ENCODE peak calls at places on chromosomes 1 and 21, in four cellular contexts. One of them, this sample, is unnamed. For H3K9me3, the result is how much of the 10 kb centered on the place peaks cover.

GRCh38 chr1:66147226-66147625 is 354.5 kb downstream of the PDE4B start:
- DNase-seq in K562: no peak
- DNase-seq in H1: no peak
- DNase-seq in stomach: no peak
- DNase-seq in this sample: no peak

GRCh38 chr1:31814631-31815306 is 1.1 kb downstream of the SPOCD1 start:
- DNase-seq in K562: no peak
- DNase-seq in H1: no peak
- DNase-seq in stomach: no peak
- DNase-seq in this sample: no peak

GRCh38 chr1:27111771-27112573 is 43.0 kb downstream of the SLC9A1 start:
- DNase-seq in K562: peak
- DNase-seq in H1: no peak
- DNase-seq in stomach: peak
- DNase-seq in this sample: peak

GRCh38 chr1:43858324-43858723 is 75.3 kb upstream of the ARTN start:
- DNase-seq in K562: no peak
- DNase-seq in H1: no peak
- DNase-seq in stomach: peak
- DNase-seq in this sample: peak

GRCh38 chr21:37452222-37452621 is 85.6 kb downstream of the DYRK1A start:
- DNase-seq in K562: no peak
- DNase-seq in H1: no peak
- DNase-seq in stomach: no peak
- DNase-seq in this sample: no peak

GRCh38 chr1:26546375-26546774 is 16.8 kb downstream of the RPS6KA1 start:
- DNase-seq in K562: no peak
- DNase-seq in H1: no peak
- DNase-seq in stomach: no peak
- DNase-seq in this sample: no peak

GRCh38 chr1:24379733-24380315 is 33.8 kb downstream of the STPG1 start:
- DNase-seq in K562: no peak
- DNase-seq in H1: no peak
- DNase-seq in stomach: no peak
- DNase-seq in this sample: no peak

GRCh38 chr1:229758101-229759036 is 132.3 kb downstream of the URB2 start:
- DNase-seq in K562: no peak
- DNase-seq in H1: no peak
- DNase-seq in stomach: no peak
- DNase-seq in this sample: no peak

GRCh38 chr1:180889325-180889724 is 23.4 kb upstream of the KIAA1614 start:
- DNase-seq in K562: no peak
- DNase-seq in H1: no peak
- DNase-seq in stomach: no peak
- DNase-seq in this sample: no peak

GRCh38 chr1:36258960-36259344 is 34.7 kb downstream of the THRAP3 start:
- DNase-seq in K562: no peak
- DNase-seq in H1: no peak
- DNase-seq in stomach: no peak
- DNase-seq in this sample: no peak

GRCh38 chr1:117541003-117541402 is 64.8 kb upstream of the TENT5C start:
- DNase-seq in K562: no peak
- DNase-seq in H1: no peak
- DNase-seq in stomach: no peak
- DNase-seq in this sample: peak

GRCh38 chr1:34476371-34476770 is 278.5 kb upstream of the GJB5 start:
- DNase-seq in K562: no peak
- DNase-seq in H1: no peak
- DNase-seq in stomach: no peak
- DNase-seq in this sample: no peak

GRCh38 chr21:44929242-44929798 is 8.6 kb upstream of the ITGB2 start:
- DNase-seq in K562: no peak
- DNase-seq in H1: no peak
- DNase-seq in stomach: no peak
- DNase-seq in this sample: no peak

GRCh38 chr1:181356505-181357340 is 126.6 kb upstream of the CACNA1E start:
- DNase-seq in K562: no peak
- DNase-seq in H1: no peak
- DNase-seq in stomach: no peak
- DNase-seq in this sample: no peak

GRCh38 chr1:241097479-241097878 is 259.5 kb downstream of the RGS7 start:
- DNase-seq in K562: no peak
- DNase-seq in H1: no peak
- DNase-seq in stomach: no peak
- DNase-seq in this sample: no peak

DNA sequence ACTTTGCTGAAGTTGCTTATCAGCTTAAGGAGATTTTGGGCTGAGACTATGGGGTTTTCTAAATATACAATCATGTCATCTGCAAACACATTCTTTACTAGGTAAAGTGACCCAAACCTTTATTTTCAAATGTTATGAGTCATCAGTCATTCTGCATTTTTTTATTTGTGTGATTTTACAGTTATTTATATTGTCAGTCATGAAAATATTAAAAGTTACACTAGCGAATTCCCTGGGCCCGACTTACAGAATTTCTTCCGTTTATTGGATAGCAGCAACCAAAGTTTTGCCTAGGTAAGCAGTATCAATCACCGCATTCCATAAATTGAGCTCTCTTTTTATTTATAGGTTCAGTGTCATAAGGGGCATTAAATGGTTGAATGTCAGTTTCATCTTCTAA is 13.8 kb downstream of the OR2M5 start:
- DNase-seq in K562: no peak
- DNase-seq in H1: no peak
- DNase-seq in stomach: no peak
- DNase-seq in this sample: no peak
- H3K9me3 ChIP-seq in K562: under half
- H3K9me3 ChIP-seq in H1: under half
- H3K9me3 ChIP-seq in stomach: under half
- H3K9me3 ChIP-seq in this sample: under half

GRCh38 chr1:6624712-6625578 is at the start of gene THAP3:
- DNase-seq in K562: peak
- DNase-seq in H1: no peak
- DNase-seq in stomach: peak
- DNase-seq in this sample: peak

GRCh38 chr1:6619045-6619444 is 5.5 kb downstream of the PHF13 start:
- DNase-seq in K562: no peak
- DNase-seq in H1: no peak
- DNase-seq in stomach: no peak
- DNase-seq in this sample: no peak

GRCh38 chr1:6623269-6623965 is 1.3 kb upstream of the THAP3 start:
- DNase-seq in K562: no peak
- DNase-seq in H1: no peak
- DNase-seq in stomach: no peak
- DNase-seq in this sample: peak

GRCh38 chr1:6622396-6623152 is 2.1 kb upstream of the THAP3 start:
- DNase-seq in K562: no peak
- DNase-seq in H1: no peak
- DNase-seq in stomach: no peak
- DNase-seq in this sample: no peak

GRCh38 chr1:6621429-6622391 is 3.0 kb upstream of the THAP3 start:
- DNase-seq in K562: no peak
- DNase-seq in H1: no peak
- DNase-seq in stomach: no peak
- DNase-seq in this sample: no peak
- H3K27ac ChIP-seq in K562: no peak
- H3K27ac ChIP-seq in H1: no peak
- H3K27ac ChIP-seq in stomach: no peak
- H3K27ac ChIP-seq in this sample: peak

GRCh38 chr21:32411366-32412161 is 942 bp upstream of the EVA1C start:
- DNase-seq in K562: peak
- DNase-seq in H1: no peak
- DNase-seq in stomach: peak
- DNase-seq in this sample: peak
- TF ChIP-seq POLR2AphosphoS5 in K562: no peak
- TF ChIP-seq POLR2AphosphoS5 in H1: no peak
- TF ChIP-seq POLR2AphosphoS5 in stomach: peak
- TF ChIP-seq POLR2AphosphoS5 in this sample: peak

DNA sequence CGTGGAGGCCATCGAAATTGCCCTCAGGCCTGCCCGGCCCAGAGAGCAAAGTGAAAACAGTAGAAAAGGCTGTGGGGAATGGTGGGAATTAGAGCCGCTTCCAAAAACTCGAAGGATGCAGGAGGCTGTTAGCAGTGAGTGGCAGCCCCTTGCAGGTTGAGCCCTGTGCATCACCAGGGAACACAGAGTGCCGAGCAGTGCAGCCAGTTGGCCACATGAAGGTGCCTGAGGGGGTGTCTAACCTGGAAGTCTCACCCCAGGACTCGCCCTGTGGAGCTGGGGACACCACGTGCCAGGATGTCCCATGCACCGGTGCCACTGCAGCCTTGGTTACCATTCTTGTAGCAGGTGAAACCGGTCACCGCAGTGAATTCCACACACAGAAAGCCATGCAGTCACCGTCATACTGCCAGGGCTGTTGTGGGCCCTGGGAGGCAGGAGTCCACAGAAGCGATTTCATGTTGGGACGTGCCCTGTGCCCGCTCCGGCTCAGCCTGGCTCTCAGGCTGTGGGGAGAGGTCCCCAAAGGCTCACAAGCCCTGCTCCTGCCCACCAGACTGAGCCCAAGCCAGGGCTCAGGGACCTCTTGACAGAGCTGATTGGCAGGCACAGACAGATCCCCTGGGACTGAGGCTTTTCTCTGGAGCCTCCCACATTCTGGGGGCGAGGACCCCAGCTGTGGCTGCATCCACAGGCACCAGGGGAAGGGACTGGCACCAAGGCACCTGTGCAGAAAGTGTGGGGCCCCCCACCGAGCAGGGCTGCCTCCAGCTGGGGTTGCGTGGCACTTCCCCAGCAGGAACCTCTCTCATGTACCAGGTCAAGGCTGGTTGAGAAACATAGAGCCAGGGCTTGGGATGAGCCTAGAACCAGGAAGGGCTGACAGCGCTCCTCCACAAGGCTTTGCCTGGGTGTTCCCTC is 16.7 kb upstream of the ACTRT2 start:
- DNase-seq in K562: no peak
- DNase-seq in H1: no peak
- DNase-seq in stomach: no peak
- DNase-seq in this sample: no peak
- H3K9me3 ChIP-seq in K562: under half
- H3K9me3 ChIP-seq in H1: half or more
- H3K9me3 ChIP-seq in stomach: under half
- H3K9me3 ChIP-seq in this sample: under half

GRCh38 chr1:12021616-12022015 is 2.3 kb downstream of the MIIP start:
- DNase-seq in K562: no peak
- DNase-seq in H1: no peak
- DNase-seq in stomach: no peak
- DNase-seq in this sample: no peak
- H3K27ac ChIP-seq in K562: no peak
- H3K27ac ChIP-seq in H1: no peak
- H3K27ac ChIP-seq in stomach: no peak
- H3K27ac ChIP-seq in this sample: no peak

GRCh38 chr1:184541537-184542152 is 154.8 kb downstream of the C1orf21 start:
- DNase-seq in K562: no peak
- DNase-seq in H1: no peak
- DNase-seq in stomach: no peak
- DNase-seq in this sample: no peak
- TF ChIP-seq POLR2AphosphoS5 in K562: no peak
- TF ChIP-seq POLR2AphosphoS5 in H1: no peak
- TF ChIP-seq POLR2AphosphoS5 in stomach: no peak
- TF ChIP-seq POLR2AphosphoS5 in this sample: peak

DNA sequence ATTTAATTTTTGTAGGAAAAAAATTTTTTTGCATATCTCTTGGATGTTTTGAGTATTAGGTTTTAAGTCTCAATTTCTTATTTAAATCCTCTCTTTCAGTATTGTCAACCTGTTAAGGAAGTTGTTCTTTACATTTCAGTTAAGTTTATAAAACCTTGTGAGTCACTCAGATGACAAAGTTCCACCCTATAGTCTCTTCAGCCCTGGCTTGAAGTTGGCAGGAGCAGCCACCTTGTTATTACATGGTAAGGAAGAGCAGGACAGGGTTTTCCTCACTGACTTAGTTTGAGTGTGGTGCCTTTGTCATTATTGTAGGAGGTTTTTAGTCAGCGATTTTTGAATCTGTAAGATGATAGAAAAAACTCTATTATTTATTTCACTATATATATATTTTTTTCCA is 2143.9 kb downstream of the MRPL39 start:
- DNase-seq in K562: no peak
- DNase-seq in H1: no peak
- DNase-seq in stomach: no peak
- DNase-seq in this sample: no peak
- H3K9me3 ChIP-seq in K562: under half
- H3K9me3 ChIP-seq in H1: under half
- H3K9me3 ChIP-seq in stomach: under half
- H3K9me3 ChIP-seq in this sample: under half

GRCh38 chr1:1022322-1023090 is 2.6 kb downstream of the AGRN start:
- DNase-seq in K562: no peak
- DNase-seq in H1: no peak
- DNase-seq in stomach: no peak
- DNase-seq in this sample: no peak
- H3K27ac ChIP-seq in K562: no peak
- H3K27ac ChIP-seq in H1: no peak
- H3K27ac ChIP-seq in stomach: no peak
- H3K27ac ChIP-seq in this sample: no peak

This sample was measured in prostate gland.